ENCODE peak calls at places on chromosomes 13 and 19, in six cellular contexts. One of them, this sample, is unnamed.

GRCh38 chr13:40187836-40188591 is 478.4 kb downstream of the FOXO1 start:
- DNase-seq in A549: no peak
- DNase-seq in body of pancreas: no peak
- DNase-seq in IMR-90: no peak
- DNase-seq in AG04450: no peak
- DNase-seq in HCT116: no peak
- DNase-seq in this sample: no peak

GRCh38 chr13:52686381-52686780 is 33.7 kb downstream of the SUGT1 start:
- DNase-seq in HCT116: no peak
- DNase-seq in body of pancreas: no peak
- DNase-seq in A549: no peak
- DNase-seq in IMR-90: no peak
- DNase-seq in AG04450: no peak
- DNase-seq in this sample: no peak

GRCh38 chr19:47430041-47430802 is 10.9 kb upstream of the MEIS3 start:
- DNase-seq in AG04450: no peak
- DNase-seq in IMR-90: peak
- DNase-seq in A549: no peak
- DNase-seq in body of pancreas: peak
- DNase-seq in HCT116: no peak
- DNase-seq in this sample: no peak

GRCh38 chr19:13315495-13315894 is 165.3 kb downstream of the IER2 start:
- DNase-seq in body of pancreas: no peak
- DNase-seq in IMR-90: no peak
- DNase-seq in HCT116: no peak
- DNase-seq in A549: no peak
- DNase-seq in AG04450: no peak
- DNase-seq in this sample: no peak

GRCh38 chr13:80605743-80606142 is 264.8 kb upstream of the SPRY2 start:
- DNase-seq in body of pancreas: no peak
- DNase-seq in IMR-90: no peak
- DNase-seq in HCT116: no peak
- DNase-seq in AG04450: no peak
- DNase-seq in A549: no peak
- DNase-seq in this sample: no peak

GRCh38 chr13:33367931-33368330 is 82.4 kb upstream of the STARD13 start:
- DNase-seq in A549: no peak
- DNase-seq in IMR-90: no peak
- DNase-seq in HCT116: no peak
- DNase-seq in body of pancreas: no peak
- DNase-seq in AG04450: no peak
- DNase-seq in this sample: no peak

GRCh38 chr13:75299913-75300862 is 181.8 kb downstream of the TBC1D4 start:
- DNase-seq in HCT116: no peak
- DNase-seq in A549: no peak
- DNase-seq in AG04450: no peak
- DNase-seq in body of pancreas: no peak
- DNase-seq in IMR-90: peak
- DNase-seq in this sample: no peak

GRCh38 chr19:5147971-5148793 is 179.3 kb downstream of the KDM4B start:
- DNase-seq in body of pancreas: no peak
- DNase-seq in AG04450: no peak
- DNase-seq in HCT116: no peak
- DNase-seq in A549: no peak
- DNase-seq in IMR-90: no peak
- DNase-seq in this sample: no peak

GRCh38 chr19:36032251-36033104 is at the start of gene CLIP3:
- DNase-seq in IMR-90: peak
- DNase-seq in A549: no peak
- DNase-seq in AG04450: peak
- DNase-seq in HCT116: no peak
- DNase-seq in body of pancreas: no peak
- DNase-seq in this sample: no peak

GRCh38 chr19:21482863-21483276 is 22.5 kb upstream of the ZNF429 start:
- DNase-seq in A549: peak
- DNase-seq in HCT116: peak
- DNase-seq in IMR-90: no peak
- DNase-seq in AG04450: no peak
- DNase-seq in body of pancreas: peak
- DNase-seq in this sample: no peak

GRCh38 chr19:3547301-3547731 is 8.3 kb downstream of the TEKTIP1 start:
- DNase-seq in AG04450: no peak
- DNase-seq in body of pancreas: no peak
- DNase-seq in IMR-90: no peak
- DNase-seq in HCT116: no peak
- DNase-seq in A549: no peak
- DNase-seq in this sample: no peak

GRCh38 chr19:49272204-49272603 is 52.8 kb downstream of the SLC6A16 start:
- DNase-seq in IMR-90: peak
- DNase-seq in HCT116: peak
- DNase-seq in AG04450: no peak
- DNase-seq in A549: peak
- DNase-seq in body of pancreas: no peak
- DNase-seq in this sample: peak

GRCh38 chr19:13037161-13037560 is 41.9 kb downstream of the NFIX start:
- DNase-seq in body of pancreas: no peak
- DNase-seq in HCT116: no peak
- DNase-seq in IMR-90: peak
- DNase-seq in AG04450: no peak
- DNase-seq in A549: peak
- DNase-seq in this sample: peak

GRCh38 chr13:38967446-38967845 is 23.2 kb downstream of the STOML3 start:
- DNase-seq in HCT116: no peak
- DNase-seq in A549: no peak
- DNase-seq in IMR-90: no peak
- DNase-seq in AG04450: no peak
- DNase-seq in body of pancreas: no peak
- DNase-seq in this sample: no peak

GRCh38 chr13:80955487-80955886 is 614.6 kb upstream of the SPRY2 start:
- DNase-seq in IMR-90: no peak
- DNase-seq in body of pancreas: no peak
- DNase-seq in HCT116: no peak
- DNase-seq in A549: no peak
- DNase-seq in AG04450: no peak
- DNase-seq in this sample: no peak

GRCh38 chr13:106612688-106613087 is 44.8 kb upstream of the ARGLU1 start:
- DNase-seq in A549: no peak
- DNase-seq in IMR-90: peak
- DNase-seq in AG04450: no peak
- DNase-seq in HCT116: no peak
- DNase-seq in body of pancreas: peak
- DNase-seq in this sample: no peak

GRCh38 chr13:111095031-111095840 is 19.9 kb upstream of the ARHGEF7 start:
- DNase-seq in A549: no peak
- DNase-seq in body of pancreas: no peak
- DNase-seq in AG04450: no peak
- DNase-seq in IMR-90: no peak
- DNase-seq in HCT116: no peak
- DNase-seq in this sample: no peak

GRCh38 chr13:22517544-22517943 is 663.2 kb upstream of the SGCG start:
- DNase-seq in HCT116: no peak
- DNase-seq in IMR-90: no peak
- DNase-seq in A549: no peak
- DNase-seq in body of pancreas: no peak
- DNase-seq in AG04450: no peak
- DNase-seq in this sample: no peak

GRCh38 chr13:99724633-99725517 is 223.6 kb downstream of the TM9SF2 start:
- DNase-seq in A549: no peak
- DNase-seq in body of pancreas: no peak
- DNase-seq in IMR-90: no peak
- DNase-seq in HCT116: no peak
- DNase-seq in AG04450: no peak
- DNase-seq in this sample: no peak

GRCh38 chr13:21511841-21512240 is 52.7 kb upstream of the ZDHHC20 start:
- DNase-seq in HCT116: no peak
- DNase-seq in A549: no peak
- DNase-seq in body of pancreas: no peak
- DNase-seq in IMR-90: peak
- DNase-seq in AG04450: no peak
- DNase-seq in this sample: peak

GRCh38 chr19:46963093-46963734 is 56.4 kb upstream of the NPAS1 start:
- DNase-seq in body of pancreas: no peak
- DNase-seq in A549: no peak
- DNase-seq in HCT116: no peak
- DNase-seq in AG04450: peak
- DNase-seq in IMR-90: peak
- DNase-seq in this sample: no peak

GRCh38 chr13:114073881-114074551 is 58.4 kb downstream of the RASA3 start:
- DNase-seq in HCT116: no peak
- DNase-seq in body of pancreas: no peak
- DNase-seq in IMR-90: no peak
- DNase-seq in AG04450: no peak
- DNase-seq in A549: no peak
- DNase-seq in this sample: no peak

GRCh38 chr13:73572824-73573223 is 514.0 kb downstream of the KLF5 start:
- DNase-seq in HCT116: no peak
- DNase-seq in AG04450: no peak
- DNase-seq in A549: no peak
- DNase-seq in body of pancreas: no peak
- DNase-seq in IMR-90: no peak
- DNase-seq in this sample: no peak

GRCh38 chr13:75415720-75416119 is 66.2 kb downstream of the TBC1D4 start:
- DNase-seq in HCT116: no peak
- DNase-seq in IMR-90: peak
- DNase-seq in AG04450: peak
- DNase-seq in A549: no peak
- DNase-seq in body of pancreas: no peak
- DNase-seq in this sample: peak

GRCh38 chr13:50697746-50698526 is 145.6 kb downstream of the DLEU7 start:
- DNase-seq in AG04450: no peak
- DNase-seq in HCT116: no peak
- DNase-seq in body of pancreas: no peak
- DNase-seq in IMR-90: no peak
- DNase-seq in A549: no peak
- DNase-seq in this sample: no peak

GRCh38 chr13:50701469-50701868 is 142.0 kb downstream of the DLEU7 start:
- DNase-seq in HCT116: no peak
- DNase-seq in A549: no peak
- DNase-seq in IMR-90: no peak
- DNase-seq in body of pancreas: no peak
- DNase-seq in AG04450: no peak
- DNase-seq in this sample: no peak

GRCh38 chr13:50700664-50701266 is 142.7 kb downstream of the DLEU7 start:
- DNase-seq in IMR-90: no peak
- DNase-seq in HCT116: no peak
- DNase-seq in body of pancreas: no peak
- DNase-seq in AG04450: no peak
- DNase-seq in A549: no peak
- DNase-seq in this sample: no peak

DNA sequence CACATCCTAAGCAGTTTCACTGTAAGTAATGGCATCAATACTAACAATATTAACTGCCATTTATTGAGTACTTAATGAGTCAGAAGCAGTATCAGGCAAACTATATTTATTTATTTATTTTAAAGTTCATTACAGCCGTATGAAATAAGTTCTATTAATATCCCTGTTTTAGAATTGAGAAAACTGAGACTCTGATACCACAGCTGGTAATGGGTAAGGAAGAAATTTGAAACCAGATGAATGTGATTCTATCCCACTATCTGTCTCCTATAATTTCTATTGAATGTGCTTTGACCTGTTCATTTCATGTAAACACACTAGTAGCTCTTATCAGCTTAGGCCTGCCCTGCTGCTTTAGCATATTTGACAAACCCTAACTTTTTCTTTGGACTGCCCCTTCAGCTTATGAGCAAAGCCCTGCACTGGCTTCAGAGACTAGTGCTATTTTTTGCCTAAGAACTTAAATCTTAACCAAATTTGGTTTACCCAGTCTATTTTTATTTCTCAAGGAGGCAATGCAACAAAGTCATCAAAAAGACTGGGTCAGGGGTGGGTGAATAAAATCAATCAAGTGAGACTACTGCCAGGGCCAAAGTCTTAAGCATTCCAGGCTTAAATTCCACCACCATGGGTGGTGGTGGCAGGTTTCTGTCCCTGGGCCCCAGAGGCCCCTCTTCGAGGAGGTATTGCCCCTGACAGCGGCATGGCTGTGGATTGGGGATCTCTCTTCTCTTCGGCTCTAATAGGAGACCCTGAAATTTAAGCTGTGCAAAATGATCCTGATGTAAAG is 143.4 kb downstream of the DLEU7 start:
- DNase-seq in AG04450: no peak
- DNase-seq in A549: no peak
- DNase-seq in IMR-90: no peak
- DNase-seq in body of pancreas: no peak
- DNase-seq in HCT116: no peak
- DNase-seq in this sample: no peak
- H3K27ac ChIP-seq in AG04450: no peak
- H3K27ac ChIP-seq in A549: no peak
- H3K27ac ChIP-seq in IMR-90: no peak
- H3K27ac ChIP-seq in body of pancreas: no peak
- H3K27ac ChIP-seq in HCT116: no peak
- H3K27ac ChIP-seq in this sample: no peak

DNA sequence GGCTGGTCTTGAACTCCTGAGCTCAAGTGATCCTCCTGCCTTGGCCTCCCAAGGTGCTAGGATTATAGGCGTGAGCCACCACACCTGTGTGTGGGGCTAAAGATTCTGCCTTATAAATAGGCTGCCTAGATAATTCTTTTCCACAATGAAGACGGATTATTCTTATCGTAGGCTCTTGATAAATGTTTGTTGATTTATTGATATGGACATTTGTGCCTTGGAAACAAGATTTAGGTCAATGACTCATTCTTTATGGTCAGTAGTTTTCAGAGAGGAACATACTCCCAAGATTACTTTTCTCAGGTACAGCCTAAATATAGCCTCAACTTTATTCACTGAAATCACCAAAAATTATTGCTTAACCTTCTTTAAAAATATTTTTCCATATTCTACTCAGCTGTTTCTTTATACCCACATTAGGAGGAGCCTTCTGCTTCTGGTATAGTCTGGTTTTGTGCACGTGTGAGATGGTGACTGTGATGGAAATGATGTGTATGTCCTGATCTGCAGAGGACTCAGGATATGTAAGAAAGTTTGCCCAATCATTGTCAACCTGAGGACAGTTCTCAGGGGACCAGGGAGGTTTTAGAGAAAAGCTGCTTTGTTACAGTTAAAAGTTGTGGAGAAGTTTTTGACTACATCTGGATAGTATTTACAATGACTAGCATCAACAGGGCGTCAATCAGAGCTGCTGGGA is 208.9 kb downstream of the DNAJC15 start:
- DNase-seq in HCT116: no peak
- DNase-seq in AG04450: no peak
- DNase-seq in A549: no peak
- DNase-seq in IMR-90: no peak
- DNase-seq in body of pancreas: no peak
- DNase-seq in this sample: no peak
- TF ChIP-seq CTCF in HCT116: no peak
- TF ChIP-seq CTCF in AG04450: no peak
- TF ChIP-seq CTCF in A549: no peak
- TF ChIP-seq CTCF in IMR-90: no peak
- TF ChIP-seq CTCF in body of pancreas: no peak
- TF ChIP-seq CTCF in this sample: no peak

GRCh38 chr13:88717946-88718345 is 1046.8 kb downstream of the SLITRK5 start:
- DNase-seq in AG04450: no peak
- DNase-seq in A549: no peak
- DNase-seq in body of pancreas: no peak
- DNase-seq in HCT116: no peak
- DNase-seq in IMR-90: no peak
- DNase-seq in this sample: no peak
- H3K27ac ChIP-seq in AG04450: no peak
- H3K27ac ChIP-seq in A549: no peak
- H3K27ac ChIP-seq in body of pancreas: no peak
- H3K27ac ChIP-seq in HCT116: no peak
- H3K27ac ChIP-seq in IMR-90: no peak
- H3K27ac ChIP-seq in this sample: no peak

GRCh38 chr13:53778937-53779336 is 750.3 kb downstream of the OLFM4 start:
- DNase-seq in A549: no peak
- DNase-seq in IMR-90: no peak
- DNase-seq in AG04450: no peak
- DNase-seq in HCT116: no peak
- DNase-seq in body of pancreas: no peak
- DNase-seq in this sample: no peak
- TF ChIP-seq CTCF in A549: no peak
- TF ChIP-seq CTCF in IMR-90: no peak
- TF ChIP-seq CTCF in AG04450: no peak
- TF ChIP-seq CTCF in HCT116: no peak
- TF ChIP-seq CTCF in body of pancreas: no peak
- TF ChIP-seq CTCF in this sample: peak